ENCODE peak calls at places on chromosomes 13 and 19, in eight cellular contexts. O, D, F, N, E, Q, U and K are unnamed samples.

GRCh38 chr13:70255406-70255991 is 147.2 kb upstream of the KLHL1 start:
- DNase-seq in U (no peak), Q (no peak), O (no peak), F (no peak), D (no peak), N (no peak), E (no peak), K (no peak)

GRCh38 chr13:46796515-46797467 is at the start of gene ESD:
- DNase-seq in U (peak), F (peak), E (peak), O (peak), Q (peak), D (peak), N (peak), K (peak)

GRCh38 chr13:113813749-113814434 is 50.0 kb downstream of the GAS6 start:
- DNase-seq in E (no peak), O (peak), Q (no peak), D (no peak), U (no peak), F (no peak), N (no peak), K (no peak)

GRCh38 chr19:294819-295686 is 3.9 kb upstream of the PLPP2 start:
- DNase-seq in E (peak), D (no peak), F (peak), O (peak), U (no peak), N (no peak), Q (peak), K (peak)

GRCh38 chr19:18899624-18900560 is 3.9 kb upstream of the CERS1 start:
- DNase-seq in O (no peak), Q (no peak), U (no peak), F (no peak), E (no peak), N (no peak), D (no peak), K (no peak)

GRCh38 chr13:34988330-34988791 is 46.3 kb downstream of the NBEA start:
- DNase-seq in O (no peak), Q (no peak), N (no peak), F (no peak), U (no peak), E (no peak), D (no peak), K (no peak)

GRCh38 chr13:22648325-22648758 is 532.4 kb upstream of the SGCG start:
- DNase-seq in Q (no peak), F (no peak), N (no peak), D (no peak), U (no peak), E (no peak), O (no peak), K (no peak)

GRCh38 chr19:11096210-11096841 is 7.1 kb downstream of the LDLR start:
- DNase-seq in U (peak), F (no peak), O (peak), D (peak), N (no peak), E (peak), Q (no peak), K (no peak)

GRCh38 chr19:52659013-52659412 is 20.9 kb upstream of the ZNF83 start:
- DNase-seq in F (no peak), E (no peak), O (no peak), Q (no peak), U (no peak), D (no peak), N (no peak), K (no peak)

GRCh38 chr19:52086481-52086880 is 9.1 kb downstream of the ZNF841 start:
- DNase-seq in E (peak), U (peak), N (no peak), F (no peak), D (no peak), O (no peak), Q (no peak), K (no peak)

GRCh38 chr19:52897149-52897935 is at the start of gene ZNF320:
- DNase-seq in O (peak), D (peak), E (peak), Q (peak), F (peak), U (peak), N (peak), K (peak)

GRCh38 chr19:48969276-48970138 is 4.4 kb downstream of the FTL start:
- DNase-seq in D (no peak), Q (no peak), U (no peak), E (peak), O (no peak), N (no peak), F (no peak), K (no peak)
- TF ChIP-seq CTCF in D (no peak), Q (no peak), U (no peak), E (no peak), O (no peak), N (no peak), F (no peak), K (no peak)

GRCh38 chr19:35846038-35846668 is 6.2 kb downstream of the NPHS1 start:
- DNase-seq in O (no peak), F (no peak), U (no peak), N (no peak), E (no peak), D (no peak), Q (no peak), K (no peak)
- TF ChIP-seq CTCF in O (no peak), F (no peak), U (peak), N (no peak), E (peak), D (no peak), Q (no peak), K (no peak)

GRCh38 chr19:32971012-32971595 is 654 bp downstream of the CEP89 start:
- DNase-seq in E (no peak), O (no peak), Q (no peak), D (no peak), N (no peak), U (no peak), F (no peak), K (no peak)

GRCh38 chr19:32966750-32967149 is 5.0 kb downstream of the CEP89 start:
- DNase-seq in E (no peak), U (no peak), Q (no peak), N (no peak), D (no peak), O (no peak), F (no peak), K (no peak)

GRCh38 chr19:32969549-32969948 is 2.2 kb downstream of the CEP89 start:
- DNase-seq in E (no peak), D (no peak), O (no peak), N (no peak), U (no peak), F (no peak), Q (no peak), K (no peak)

GRCh38 chr19:32976223-32976805 is 4.3 kb downstream of the FAAP24 start:
- DNase-seq in U (peak), D (peak), F (peak), O (peak), E (peak), Q (peak), N (no peak), K (peak)

GRCh38 chr19:32971715-32972540 is at the start of the genes CEP89 and FAAP24:
- DNase-seq in O (peak), U (peak), D (peak), E (peak), F (peak), Q (peak), N (peak), K (peak)
- TF ChIP-seq CTCF in O (no peak), U (no peak), D (no peak), E (no peak), F (no peak), Q (no peak), N (no peak), K (no peak)

GRCh38 chr13:95301947-95302386 is 716 bp upstream of the ABCC4 start:
- DNase-seq in O (no peak), U (no peak), E (no peak), D (no peak), F (no peak), N (no peak), Q (no peak), K (no peak)

GRCh38 chr13:95298971-95299627 is 2.2 kb downstream of the ABCC4 start:
- DNase-seq in O (no peak), Q (no peak), U (peak), F (no peak), E (peak), N (peak), D (no peak), K (no peak)

GRCh38 chr13:95298169-95298940 is 2.9 kb downstream of the ABCC4 start:
- DNase-seq in O (no peak), N (no peak), D (no peak), E (peak), Q (no peak), U (no peak), F (no peak), K (no peak)

GRCh38 chr13:95301135-95301946 is at the start of gene ABCC4:
- DNase-seq in N (peak), Q (peak), E (peak), U (peak), D (peak), O (peak), F (peak), K (peak)

GRCh38 chr13:95300625-95301134 is 571 bp downstream of the ABCC4 start:
- DNase-seq in U (peak), Q (peak), O (peak), F (peak), E (peak), N (peak), D (peak), K (peak)
- TF ChIP-seq CTCF in U (no peak), Q (peak), O (no peak), F (no peak), E (no peak), N (peak), D (no peak), K (no peak)

DNA sequence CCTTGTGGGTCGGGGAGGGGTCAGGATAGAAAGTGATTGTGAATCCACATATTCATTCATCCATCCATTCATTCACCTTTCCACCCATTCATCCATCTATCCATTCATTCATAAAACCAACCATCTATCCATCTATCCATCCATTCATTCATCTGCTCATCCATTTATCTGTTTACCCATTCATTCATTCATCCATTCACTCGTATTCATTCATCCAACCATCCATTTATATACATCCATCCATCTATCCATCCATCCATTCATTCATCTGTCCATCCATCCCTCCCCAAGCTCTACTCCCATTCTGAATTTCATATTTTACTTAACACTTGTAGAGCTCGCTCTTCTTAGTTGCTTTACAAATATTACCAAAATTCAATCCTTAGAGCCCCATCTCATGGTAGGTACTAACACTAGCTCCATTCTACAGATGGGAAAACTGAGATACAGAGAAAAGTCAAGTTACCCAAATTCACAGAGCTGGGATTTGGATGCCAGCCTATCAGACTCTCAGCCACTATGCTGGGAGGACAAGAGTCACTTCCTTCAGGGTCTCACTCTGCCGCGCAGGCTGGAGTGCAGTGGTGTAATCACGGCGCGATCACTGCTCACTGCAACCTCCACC is 37.6 kb downstream of the PIN1 start:
- DNase-seq in N (no peak), U (no peak), E (no peak), F (no peak), O (no peak), Q (no peak), D (no peak), K (no peak)
- TF ChIP-seq CTCF in N (no peak), U (no peak), E (no peak), F (no peak), O (no peak), Q (no peak), D (no peak), K (no peak)

DNA sequence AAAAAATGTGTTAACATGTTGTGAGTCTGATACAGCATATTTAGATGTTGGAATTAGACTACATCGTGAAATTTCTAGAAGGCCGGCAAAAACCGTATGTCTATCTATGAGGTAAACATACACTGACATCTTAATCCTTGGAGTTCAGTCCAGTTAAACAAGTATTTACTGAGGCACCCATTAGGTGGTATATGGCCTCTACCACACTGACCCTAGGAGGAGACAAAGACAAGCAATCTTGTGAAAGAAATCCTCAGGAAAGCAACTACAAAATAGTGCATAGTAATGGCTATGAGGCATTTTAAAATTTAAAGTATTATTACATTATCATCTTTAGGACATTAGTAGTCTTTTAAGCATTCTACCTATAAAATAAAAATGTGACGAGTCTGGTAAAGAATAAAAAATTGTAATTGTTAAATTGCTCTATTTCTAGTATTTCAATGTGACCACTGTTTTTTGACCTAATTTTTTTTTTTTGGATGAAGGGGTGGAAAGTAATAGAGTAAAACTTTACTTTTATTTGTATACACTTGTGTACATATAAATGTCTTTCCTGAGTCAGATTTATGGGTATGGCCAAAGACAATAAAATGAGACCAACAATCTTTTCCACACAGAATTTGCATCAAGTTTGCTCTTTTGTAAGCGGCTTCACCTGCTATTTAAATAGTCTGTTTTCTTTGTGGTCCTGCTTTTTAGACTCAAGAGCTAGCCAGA is 50.5 kb downstream of the KATNAL1 start:
- DNase-seq in F (no peak), U (no peak), O (no peak), Q (no peak), N (no peak), E (no peak), D (no peak), K (no peak)
- TF ChIP-seq CTCF in F (no peak), U (no peak), O (peak), Q (no peak), N (peak), E (no peak), D (no peak), K (no peak)

DNA sequence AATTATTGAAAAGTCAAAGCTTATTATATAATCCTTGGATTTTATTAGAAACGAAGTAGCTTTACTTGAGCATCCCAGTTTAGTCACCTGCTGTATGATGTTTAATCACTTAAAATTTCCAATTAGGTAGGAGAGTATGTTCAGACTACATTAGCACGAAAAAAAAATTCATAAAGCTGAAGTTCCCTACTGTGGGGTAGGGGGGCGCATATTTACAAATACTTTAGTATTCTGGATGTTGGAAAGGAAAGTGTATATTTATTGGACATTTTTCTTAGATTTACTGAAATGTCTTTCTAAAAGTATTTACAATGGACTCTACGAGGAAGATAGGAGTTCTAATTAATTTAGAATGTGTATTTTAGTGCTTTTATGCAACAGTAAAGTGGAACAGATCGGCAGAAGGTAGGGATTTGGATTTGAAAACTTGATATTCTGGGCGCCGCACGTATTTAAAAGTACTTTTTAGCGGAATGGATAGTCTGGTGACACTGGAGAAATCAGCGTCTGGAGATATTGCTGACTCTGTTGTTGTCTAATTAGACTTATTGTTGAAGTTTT is 1.9 kb downstream of the CDK8 start:
- DNase-seq in D (no peak), Q (no peak), N (no peak), F (no peak), O (no peak), E (no peak), U (no peak), K (no peak)
- TF ChIP-seq CTCF in D (no peak), Q (peak), N (peak), F (peak), O (no peak), E (no peak), U (peak), K (no peak)